ENCODE peak calls at places on chromosomes 13 and 19, in five cellular contexts. L is H1, K is HEK293T, U is HepG2, I is GM12878. J is an unnamed sample.

GRCh38 chr13:95368998-95369397 is 67.7 kb upstream of the ABCC4 start:
- DNase-seq in L (no peak), K (no peak), U (no peak), I (no peak), J (no peak)

GRCh38 chr19:23440791-23441190 is 45.5 kb upstream of the ZNF91 start:
- DNase-seq in L (no peak), K (peak), U (no peak), I (no peak), J (peak)

GRCh38 chr19:4524808-4525562 is 6.7 kb upstream of the PLIN4 start:
- DNase-seq in L (no peak), K (peak), U (no peak), I (no peak), J (peak)

GRCh38 chr13:113769881-113770280 is 10.9 kb downstream of the TMEM255B start:
- DNase-seq in L (no peak), K (no peak), U (no peak), I (no peak), J (no peak)

GRCh38 chr13:30892966-30893365 is 13.1 kb upstream of the MEDAG start:
- DNase-seq in L (no peak), K (peak), U (peak), I (no peak), J (no peak)

GRCh38 chr19:49437231-49437630 is 4.1 kb downstream of the SLC17A7 start:
- DNase-seq in L (no peak), K (no peak), U (no peak), I (no peak), J (no peak)

GRCh38 chr19:40424637-40425449 is 949 bp downstream of the SERTAD1 start:
- DNase-seq in L (no peak), K (peak), U (no peak), I (no peak), J (no peak)

GRCh38 chr13:81051873-81052272 is 710.9 kb upstream of the SPRY2 start:
- DNase-seq in L (no peak), K (no peak), U (no peak), I (no peak), J (no peak)

GRCh38 chr13:39787086-39787487 is 131.6 kb downstream of the COG6 start:
- DNase-seq in L (no peak), K (no peak), U (no peak), I (no peak), J (no peak)

GRCh38 chr13:96090240-96091101 is 564 bp downstream of the HS6ST3 start:
- DNase-seq in L (no peak), K (peak), U (no peak), I (no peak), J (no peak)

GRCh38 chr13:94342436-94343242 is 136.8 kb downstream of the DCT start:
- DNase-seq in L (no peak), K (no peak), U (no peak), I (no peak), J (no peak)

GRCh38 chr19:3027292-3027691 is 1.8 kb downstream of the TLE2 start:
- DNase-seq in L (no peak), K (no peak), U (no peak), I (no peak), J (no peak)

GRCh38 chr13:76455960-76456359 is 430.2 kb downstream of the KCTD12 start:
- DNase-seq in L (no peak), K (no peak), U (no peak), I (no peak), J (no peak)

GRCh38 chr19:45476349-45476717 is 8.5 kb downstream of the FOSB start:
- DNase-seq in L (no peak), K (no peak), U (no peak), I (no peak), J (no peak)

GRCh38 chr13:99383511-99383921 is 76.3 kb upstream of the GPR183 start:
- DNase-seq in L (no peak), K (no peak), U (no peak), I (no peak), J (no peak)

GRCh38 chr19:39422020-39422419 is 9.6 kb downstream of the PLEKHG2 start:
- DNase-seq in L (no peak), K (no peak), U (no peak), I (no peak), J (no peak)

GRCh38 chr19:38017504-38018150 is 110.6 kb downstream of the SIPA1L3 start:
- DNase-seq in L (no peak), K (no peak), U (no peak), I (no peak), J (no peak)

GRCh38 chr19:41288898-41289505 is 21.0 kb upstream of the CCDC97 start:
- DNase-seq in L (no peak), K (no peak), U (no peak), I (no peak), J (no peak)

GRCh38 chr13:24624801-24625231 is 55.4 kb upstream of the ATP12A start:
- DNase-seq in L (no peak), K (no peak), U (no peak), I (no peak), J (no peak)

GRCh38 chr13:96988441-96988840 is 5.8 kb downstream of the OXGR1 start:
- DNase-seq in L (no peak), K (no peak), U (no peak), I (no peak), J (no peak)

GRCh38 chr19:6970478-6970877 is 50.8 kb downstream of the MBD3L2B start:
- DNase-seq in L (no peak), K (peak), U (no peak), I (no peak), J (no peak)

GRCh38 chr19:40584007-40584406 is 7.3 kb downstream of the SHKBP1 start:
- DNase-seq in L (no peak), K (no peak), U (no peak), I (no peak), J (no peak)

GRCh38 chr13:98525852-98526512 is 50.9 kb downstream of the STK24 start:
- DNase-seq in L (no peak), K (peak), U (no peak), I (no peak), J (no peak)

GRCh38 chr13:108760129-108760528 is 130.7 kb downstream of the MYO16 start:
- DNase-seq in L (no peak), K (no peak), U (no peak), I (no peak), J (no peak)

GRCh38 chr19:21141787-21142464 is at the start of gene ZNF431:
- DNase-seq in L (peak), K (peak), U (peak), I (peak), J (peak)

GRCh38 chr19:32676186-32676894 is 692 bp downstream of the RGS9BP start:
- DNase-seq in L (no peak), K (no peak), U (no peak), I (no peak), J (no peak)

GRCh38 chr13:112756081-112756480 is 66.2 kb downstream of the ATP11A start:
- DNase-seq in L (no peak), K (no peak), U (no peak), I (no peak), J (no peak)

GRCh38 chr19:18649371-18650047 is 12.7 kb downstream of the KLHL26 start:
- DNase-seq in L (no peak), K (no peak), U (no peak), I (no peak), J (no peak)

GRCh38 chr13:65090191-65090590 is 2139.9 kb downstream of the PCDH9 start:
- DNase-seq in L (no peak), K (no peak), U (no peak), I (no peak), J (no peak)

GRCh38 chr19:50477751-50478515 is 1.3 kb upstream of the GARIN5A start:
- DNase-seq in L (no peak), K (no peak), U (no peak), I (no peak), J (no peak)

GRCh38 chr13:109725297-109725696 is 61.1 kb downstream of the IRS2 start:
- DNase-seq in L (no peak), K (no peak), U (no peak), I (no peak), J (no peak)

GRCh38 chr13:25494708-25495411 is 123.1 kb downstream of the ATP8A2 start:
- DNase-seq in L (no peak), K (no peak), U (no peak), I (no peak), J (no peak)

GRCh38 chr13:42836930-42837329 is 55.5 kb downstream of the FAM216B start:
- DNase-seq in L (peak), K (peak), U (no peak), I (no peak), J (no peak)

GRCh38 chr19:47729468-47729798 is 15.9 kb upstream of the NOP53 start:
- DNase-seq in L (no peak), K (no peak), U (no peak), I (no peak), J (no peak)

GRCh38 chr13:66803013-66803739 is 427.0 kb downstream of the PCDH9 start:
- DNase-seq in L (no peak), K (peak), U (no peak), I (no peak), J (no peak)

GRCh38 chr13:33260168-33261098 is 25.1 kb downstream of the STARD13 start:
- DNase-seq in L (no peak), K (no peak), U (peak), I (no peak), J (no peak)

GRCh38 chr19:36046443-36047050 is 7.5 kb downstream of the THAP8 start:
- DNase-seq in L (no peak), K (no peak), U (no peak), I (no peak), J (no peak)

GRCh38 chr13:93496985-93497673 is 270.5 kb downstream of the GPC6 start:
- DNase-seq in L (no peak), K (peak), U (no peak), I (no peak), J (no peak)

GRCh38 chr13:55567721-55568625 is 1572.7 kb upstream of the PRR20A start:
- DNase-seq in L (no peak), K (no peak), U (no peak), I (no peak), J (no peak)
- TF ChIP-seq SUZ12 in L (no peak), K (no peak), U (no peak), I (no peak), J (no peak)

DNA sequence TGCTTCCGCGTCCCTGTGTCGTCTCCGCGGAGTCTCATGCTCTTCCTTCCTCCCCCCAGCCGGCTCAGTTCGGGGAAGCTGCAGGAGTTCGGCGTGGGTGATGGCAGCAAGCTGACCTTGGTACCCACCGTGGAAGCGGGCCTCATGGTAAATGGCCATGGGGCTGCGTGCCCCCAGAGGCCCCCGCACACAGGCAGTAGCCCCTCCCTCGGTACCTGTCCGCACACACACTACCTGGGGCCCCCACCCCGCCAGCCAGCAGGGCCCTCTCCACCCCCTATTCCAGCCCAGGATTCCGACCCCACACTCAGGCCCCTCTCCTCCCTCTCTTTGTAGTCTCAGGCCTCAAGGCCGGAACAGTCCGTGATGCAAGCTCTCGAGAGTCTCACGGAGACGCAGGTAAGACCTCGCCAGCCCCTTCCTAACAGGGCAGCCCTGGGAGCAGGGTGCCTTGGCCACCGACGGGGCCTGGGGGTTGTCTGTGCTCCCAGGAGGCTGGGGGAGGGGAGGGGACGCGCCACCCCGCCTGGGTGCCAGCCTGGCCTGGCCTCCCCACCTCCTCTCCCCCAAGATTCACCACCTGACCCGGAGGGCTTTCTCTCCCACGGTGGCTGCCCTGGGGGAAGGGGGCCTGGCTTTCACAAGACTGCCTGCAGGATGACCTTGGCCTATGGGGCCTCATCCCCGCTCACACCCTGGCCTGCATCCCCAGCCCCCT is 3.3 kb downstream of the MIDN start:
- DNase-seq in L (no peak), K (no peak), U (peak), I (no peak), J (no peak)
- TF ChIP-seq SUZ12 in L (no peak), K (no peak), U (no peak), I (no peak), J (no peak)

GRCh38 chr13:22846551-22846950 is 334.2 kb upstream of the SGCG start:
- DNase-seq in L (no peak), K (no peak), U (no peak), I (no peak), J (no peak)

DNA sequence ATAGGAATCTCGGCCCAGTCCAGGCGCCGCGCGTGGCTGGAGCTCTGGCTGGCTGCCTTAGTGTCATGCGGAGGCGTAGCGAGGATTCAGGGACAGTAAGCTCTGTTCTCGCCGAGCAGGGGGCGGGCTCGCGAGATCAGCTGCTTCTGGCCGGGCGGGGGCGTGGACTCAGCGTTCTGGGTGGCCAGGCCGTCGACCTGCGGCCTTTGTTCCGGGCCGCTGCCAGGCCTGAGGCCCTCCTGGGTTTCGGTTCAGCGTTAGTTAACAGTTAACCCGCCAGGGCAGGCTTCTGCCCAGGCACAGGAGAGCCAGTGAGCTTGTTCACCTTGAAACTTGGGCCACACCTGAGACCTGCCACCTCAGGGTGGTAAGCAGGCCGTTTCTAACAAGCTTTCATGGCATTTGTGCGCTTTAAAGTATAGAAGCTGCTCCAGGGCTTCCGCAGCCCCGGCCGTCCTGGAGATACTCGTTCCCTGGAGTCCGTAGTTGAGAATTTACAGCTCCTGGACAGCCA is 332.2 kb upstream of the SGCG start:
- DNase-seq in L (peak), K (no peak), U (peak), I (no peak), J (no peak)
- TF ChIP-seq SUZ12 in L (no peak), K (no peak), U (no peak), I (no peak), J (no peak)

GRCh38 chr19:31037311-31037710 is 311.9 kb downstream of the TSHZ3 start:
- DNase-seq in L (no peak), K (no peak), U (no peak), I (no peak), J (no peak)

GRCh38 chr19:31039151-31039550 is 310.1 kb downstream of the TSHZ3 start:
- DNase-seq in L (no peak), K (no peak), U (no peak), I (no peak), J (no peak)
- TF ChIP-seq SUZ12 in L (no peak), K (no peak), U (no peak), I (no peak), J (no peak)

GRCh38 chr13:74145249-74145970 is 11.2 kb upstream of the KLF12 start:
- DNase-seq in L (no peak), K (no peak), U (no peak), I (no peak), J (no peak)
- TF ChIP-seq SUZ12 in L (no peak), K (no peak), U (no peak), I (no peak), J (no peak)

DNA sequence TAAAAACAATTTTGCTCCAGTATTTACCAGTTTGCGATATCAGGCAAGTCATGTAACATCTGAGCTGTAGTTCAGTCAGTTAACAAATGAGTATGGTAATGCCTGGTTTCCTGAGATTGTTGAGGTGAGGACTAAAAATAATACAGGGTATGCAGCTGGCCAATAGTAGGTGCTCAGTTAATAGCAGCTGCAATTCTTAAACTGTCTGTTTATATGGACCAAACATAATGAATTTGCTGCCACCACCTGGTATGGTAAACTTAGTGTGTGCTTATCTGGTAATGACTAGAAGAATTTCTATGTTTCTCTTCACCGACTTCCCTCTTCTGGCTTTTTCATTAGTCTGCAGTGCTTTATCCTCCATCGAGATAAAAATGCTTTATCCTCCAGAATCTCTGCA is 9.1 kb downstream of the ZMYM2 start:
- DNase-seq in L (no peak), K (no peak), U (no peak), I (no peak), J (no peak)
- TF ChIP-seq SUZ12 in L (no peak), K (no peak), U (no peak), I (no peak), J (no peak)

GRCh38 chr19:15444505-15445226 is 5.1 kb downstream of the WIZ start:
- DNase-seq in L (no peak), K (no peak), U (no peak), I (no peak), J (no peak)
- TF ChIP-seq SUZ12 in L (no peak), K (no peak), U (no peak), I (no peak), J (no peak)